ENCODE peak calls at places on chromosomes 4 and X, in eight cellular contexts. One of them, this sample, is unnamed.

GRCh38 chr4:145075742-145076472 is 22.1 kb downstream of the ANAPC10 start:
- DNase-seq in activated T-cell treated with anti-CD3 and anti-CD28 coated beads, Interleukin-2, amount 50 U/mL, for 48 hours: no peak
- DNase-seq in GM20000: no peak
- DNase-seq in HEK293T: no peak
- DNase-seq in Daoy: no peak
- DNase-seq in stimulated activated CD4-positive, alpha-beta T cell treated with anti-CD3 and anti-CD28 coated beads, Interleukin-15, amount 100 ng/mL, for 1 hour: no peak
- DNase-seq in Calu3: no peak
- DNase-seq in stimulated activated CD8-positive, alpha-beta memory T cell treated with anti-CD3 and anti-CD28 coated beads, Interleukin-2, amount 100 ng/mL, for 1 hour: no peak
- DNase-seq in this sample: no peak

GRCh38 chr4:108453366-108453765 is 167.0 kb upstream of the RPL34 start:
- DNase-seq in Calu3: no peak
- DNase-seq in GM20000: no peak
- DNase-seq in Daoy: no peak
- DNase-seq in stimulated activated CD8-positive, alpha-beta memory T cell treated with anti-CD3 and anti-CD28 coated beads, Interleukin-2, amount 100 ng/mL, for 1 hour: no peak
- DNase-seq in activated T-cell treated with anti-CD3 and anti-CD28 coated beads, Interleukin-2, amount 50 U/mL, for 48 hours: no peak
- DNase-seq in stimulated activated CD4-positive, alpha-beta T cell treated with anti-CD3 and anti-CD28 coated beads, Interleukin-15, amount 100 ng/mL, for 1 hour: no peak
- DNase-seq in HEK293T: no peak
- DNase-seq in this sample: no peak

GRCh38 chr4:118113220-118113619 is 78.9 kb downstream of the NDST3 start:
- DNase-seq in Calu3: no peak
- DNase-seq in activated T-cell treated with anti-CD3 and anti-CD28 coated beads, Interleukin-2, amount 50 U/mL, for 48 hours: no peak
- DNase-seq in Daoy: no peak
- DNase-seq in HEK293T: no peak
- DNase-seq in GM20000: no peak
- DNase-seq in stimulated activated CD4-positive, alpha-beta T cell treated with anti-CD3 and anti-CD28 coated beads, Interleukin-15, amount 100 ng/mL, for 1 hour: no peak
- DNase-seq in stimulated activated CD8-positive, alpha-beta memory T cell treated with anti-CD3 and anti-CD28 coated beads, Interleukin-2, amount 100 ng/mL, for 1 hour: no peak
- DNase-seq in this sample: no peak

GRCh38 chr4:52783069-52783468 is 31.8 kb upstream of the ERVMER34-1 start:
- DNase-seq in GM20000: no peak
- DNase-seq in activated T-cell treated with anti-CD3 and anti-CD28 coated beads, Interleukin-2, amount 50 U/mL, for 48 hours: no peak
- DNase-seq in HEK293T: no peak
- DNase-seq in stimulated activated CD8-positive, alpha-beta memory T cell treated with anti-CD3 and anti-CD28 coated beads, Interleukin-2, amount 100 ng/mL, for 1 hour: no peak
- DNase-seq in stimulated activated CD4-positive, alpha-beta T cell treated with anti-CD3 and anti-CD28 coated beads, Interleukin-15, amount 100 ng/mL, for 1 hour: no peak
- DNase-seq in Calu3: no peak
- DNase-seq in Daoy: no peak
- DNase-seq in this sample: no peak

GRCh38 chr4:137663376-137664054 is 131.2 kb upstream of the PCDH18 start:
- DNase-seq in activated T-cell treated with anti-CD3 and anti-CD28 coated beads, Interleukin-2, amount 50 U/mL, for 48 hours: no peak
- DNase-seq in HEK293T: no peak
- DNase-seq in stimulated activated CD8-positive, alpha-beta memory T cell treated with anti-CD3 and anti-CD28 coated beads, Interleukin-2, amount 100 ng/mL, for 1 hour: no peak
- DNase-seq in Daoy: no peak
- DNase-seq in GM20000: no peak
- DNase-seq in stimulated activated CD4-positive, alpha-beta T cell treated with anti-CD3 and anti-CD28 coated beads, Interleukin-15, amount 100 ng/mL, for 1 hour: no peak
- DNase-seq in Calu3: no peak
- DNase-seq in this sample: no peak

GRCh38 chr4:37794046-37794445 is 32.4 kb upstream of the PGM2 start:
- DNase-seq in Calu3: no peak
- DNase-seq in stimulated activated CD8-positive, alpha-beta memory T cell treated with anti-CD3 and anti-CD28 coated beads, Interleukin-2, amount 100 ng/mL, for 1 hour: no peak
- DNase-seq in HEK293T: no peak
- DNase-seq in activated T-cell treated with anti-CD3 and anti-CD28 coated beads, Interleukin-2, amount 50 U/mL, for 48 hours: no peak
- DNase-seq in stimulated activated CD4-positive, alpha-beta T cell treated with anti-CD3 and anti-CD28 coated beads, Interleukin-15, amount 100 ng/mL, for 1 hour: no peak
- DNase-seq in Daoy: no peak
- DNase-seq in GM20000: no peak
- DNase-seq in this sample: no peak

GRCh38 chrX:137234651-137235402 is 201.0 kb upstream of the GPR101 start:
- DNase-seq in activated T-cell treated with anti-CD3 and anti-CD28 coated beads, Interleukin-2, amount 50 U/mL, for 48 hours: no peak
- DNase-seq in stimulated activated CD8-positive, alpha-beta memory T cell treated with anti-CD3 and anti-CD28 coated beads, Interleukin-2, amount 100 ng/mL, for 1 hour: no peak
- DNase-seq in GM20000: no peak
- DNase-seq in HEK293T: no peak
- DNase-seq in Calu3: no peak
- DNase-seq in stimulated activated CD4-positive, alpha-beta T cell treated with anti-CD3 and anti-CD28 coated beads, Interleukin-15, amount 100 ng/mL, for 1 hour: no peak
- DNase-seq in Daoy: no peak
- DNase-seq in this sample: no peak

GRCh38 chrX:154372612-154373022 is 1.8 kb downstream of the FLNA start:
- DNase-seq in stimulated activated CD8-positive, alpha-beta memory T cell treated with anti-CD3 and anti-CD28 coated beads, Interleukin-2, amount 100 ng/mL, for 1 hour: no peak
- DNase-seq in stimulated activated CD4-positive, alpha-beta T cell treated with anti-CD3 and anti-CD28 coated beads, Interleukin-15, amount 100 ng/mL, for 1 hour: no peak
- DNase-seq in GM20000: peak; percentile 76
- DNase-seq in Calu3: peak; percentile 82
- DNase-seq in Daoy: no peak
- DNase-seq in HEK293T: no peak
- DNase-seq in activated T-cell treated with anti-CD3 and anti-CD28 coated beads, Interleukin-2, amount 50 U/mL, for 48 hours: peak; percentile 56
- DNase-seq in this sample: peak; percentile 48

GRCh38 chrX:9611436-9612145 is 146.7 kb downstream of the TBL1X start:
- DNase-seq in Daoy: no peak
- DNase-seq in activated T-cell treated with anti-CD3 and anti-CD28 coated beads, Interleukin-2, amount 50 U/mL, for 48 hours: no peak
- DNase-seq in Calu3: peak; percentile 14
- DNase-seq in GM20000: peak; percentile 5
- DNase-seq in stimulated activated CD8-positive, alpha-beta memory T cell treated with anti-CD3 and anti-CD28 coated beads, Interleukin-2, amount 100 ng/mL, for 1 hour: no peak
- DNase-seq in HEK293T: no peak
- DNase-seq in stimulated activated CD4-positive, alpha-beta T cell treated with anti-CD3 and anti-CD28 coated beads, Interleukin-15, amount 100 ng/mL, for 1 hour: no peak
- DNase-seq in this sample: no peak

GRCh38 chrX:150692837-150693781 is at the start of gene MTMR1:
- DNase-seq in HEK293T: peak; percentile 70
- DNase-seq in activated T-cell treated with anti-CD3 and anti-CD28 coated beads, Interleukin-2, amount 50 U/mL, for 48 hours: peak; percentile 67
- DNase-seq in Calu3: peak; percentile 49
- DNase-seq in stimulated activated CD8-positive, alpha-beta memory T cell treated with anti-CD3 and anti-CD28 coated beads, Interleukin-2, amount 100 ng/mL, for 1 hour: peak; percentile 36
- DNase-seq in GM20000: peak; percentile 80
- DNase-seq in stimulated activated CD4-positive, alpha-beta T cell treated with anti-CD3 and anti-CD28 coated beads, Interleukin-15, amount 100 ng/mL, for 1 hour: peak; percentile 32
- DNase-seq in Daoy: peak; percentile 37
- DNase-seq in this sample: no peak

GRCh38 chr4:16783119-16783518 is 115.3 kb downstream of the LDB2 start:
- DNase-seq in activated T-cell treated with anti-CD3 and anti-CD28 coated beads, Interleukin-2, amount 50 U/mL, for 48 hours: no peak
- DNase-seq in GM20000: no peak
- DNase-seq in Daoy: no peak
- DNase-seq in stimulated activated CD8-positive, alpha-beta memory T cell treated with anti-CD3 and anti-CD28 coated beads, Interleukin-2, amount 100 ng/mL, for 1 hour: no peak
- DNase-seq in stimulated activated CD4-positive, alpha-beta T cell treated with anti-CD3 and anti-CD28 coated beads, Interleukin-15, amount 100 ng/mL, for 1 hour: no peak
- DNase-seq in Calu3: no peak
- DNase-seq in HEK293T: no peak
- DNase-seq in this sample: no peak

GRCh38 chr4:119536572-119537528 is 91.8 kb downstream of the PDE5A start:
- DNase-seq in GM20000: no peak
- DNase-seq in stimulated activated CD8-positive, alpha-beta memory T cell treated with anti-CD3 and anti-CD28 coated beads, Interleukin-2, amount 100 ng/mL, for 1 hour: no peak
- DNase-seq in Calu3: no peak
- DNase-seq in activated T-cell treated with anti-CD3 and anti-CD28 coated beads, Interleukin-2, amount 50 U/mL, for 48 hours: no peak
- DNase-seq in stimulated activated CD4-positive, alpha-beta T cell treated with anti-CD3 and anti-CD28 coated beads, Interleukin-15, amount 100 ng/mL, for 1 hour: no peak
- DNase-seq in Daoy: no peak
- DNase-seq in HEK293T: no peak
- DNase-seq in this sample: no peak

GRCh38 chrX:118978451-118978850 is 4.0 kb downstream of the LONRF3 start:
- DNase-seq in GM20000: no peak
- DNase-seq in Daoy: no peak
- DNase-seq in Calu3: no peak
- DNase-seq in HEK293T: no peak
- DNase-seq in activated T-cell treated with anti-CD3 and anti-CD28 coated beads, Interleukin-2, amount 50 U/mL, for 48 hours: no peak
- DNase-seq in stimulated activated CD4-positive, alpha-beta T cell treated with anti-CD3 and anti-CD28 coated beads, Interleukin-15, amount 100 ng/mL, for 1 hour: no peak
- DNase-seq in stimulated activated CD8-positive, alpha-beta memory T cell treated with anti-CD3 and anti-CD28 coated beads, Interleukin-2, amount 100 ng/mL, for 1 hour: no peak
- DNase-seq in this sample: no peak

GRCh38 chr4:87120411-87121162 is 99.8 kb downstream of the KLHL8 start:
- DNase-seq in GM20000: no peak
- DNase-seq in stimulated activated CD4-positive, alpha-beta T cell treated with anti-CD3 and anti-CD28 coated beads, Interleukin-15, amount 100 ng/mL, for 1 hour: no peak
- DNase-seq in stimulated activated CD8-positive, alpha-beta memory T cell treated with anti-CD3 and anti-CD28 coated beads, Interleukin-2, amount 100 ng/mL, for 1 hour: no peak
- DNase-seq in activated T-cell treated with anti-CD3 and anti-CD28 coated beads, Interleukin-2, amount 50 U/mL, for 48 hours: no peak
- DNase-seq in HEK293T: no peak
- DNase-seq in Daoy: no peak
- DNase-seq in Calu3: no peak
- DNase-seq in this sample: peak; percentile 49

GRCh38 chr4:6746721-6747689 is 31.0 kb downstream of the BLOC1S4 start:
- DNase-seq in stimulated activated CD8-positive, alpha-beta memory T cell treated with anti-CD3 and anti-CD28 coated beads, Interleukin-2, amount 100 ng/mL, for 1 hour: no peak
- DNase-seq in Calu3: peak; percentile 55
- DNase-seq in activated T-cell treated with anti-CD3 and anti-CD28 coated beads, Interleukin-2, amount 50 U/mL, for 48 hours: no peak
- DNase-seq in stimulated activated CD4-positive, alpha-beta T cell treated with anti-CD3 and anti-CD28 coated beads, Interleukin-15, amount 100 ng/mL, for 1 hour: no peak
- DNase-seq in Daoy: peak; percentile 69
- DNase-seq in HEK293T: no peak
- DNase-seq in GM20000: no peak
- DNase-seq in this sample: no peak

GRCh38 chr4:141676087-141676486 is 39.7 kb downstream of the IL15 start:
- DNase-seq in activated T-cell treated with anti-CD3 and anti-CD28 coated beads, Interleukin-2, amount 50 U/mL, for 48 hours: no peak
- DNase-seq in Daoy: no peak
- DNase-seq in Calu3: no peak
- DNase-seq in stimulated activated CD8-positive, alpha-beta memory T cell treated with anti-CD3 and anti-CD28 coated beads, Interleukin-2, amount 100 ng/mL, for 1 hour: no peak
- DNase-seq in GM20000: no peak
- DNase-seq in stimulated activated CD4-positive, alpha-beta T cell treated with anti-CD3 and anti-CD28 coated beads, Interleukin-15, amount 100 ng/mL, for 1 hour: no peak
- DNase-seq in HEK293T: no peak
- DNase-seq in this sample: no peak

GRCh38 chr4:109977854-109978501 is 65.3 kb downstream of the EGF start:
- DNase-seq in Daoy: peak; percentile 2
- DNase-seq in Calu3: peak; percentile 9
- DNase-seq in stimulated activated CD8-positive, alpha-beta memory T cell treated with anti-CD3 and anti-CD28 coated beads, Interleukin-2, amount 100 ng/mL, for 1 hour: no peak
- DNase-seq in activated T-cell treated with anti-CD3 and anti-CD28 coated beads, Interleukin-2, amount 50 U/mL, for 48 hours: no peak
- DNase-seq in HEK293T: peak; percentile 20
- DNase-seq in stimulated activated CD4-positive, alpha-beta T cell treated with anti-CD3 and anti-CD28 coated beads, Interleukin-15, amount 100 ng/mL, for 1 hour: no peak
- DNase-seq in GM20000: no peak
- DNase-seq in this sample: peak; percentile 64

GRCh38 chr4:77007358-77008230 is 58.0 kb downstream of the SEPTIN11 start:
- DNase-seq in stimulated activated CD8-positive, alpha-beta memory T cell treated with anti-CD3 and anti-CD28 coated beads, Interleukin-2, amount 100 ng/mL, for 1 hour: no peak
- DNase-seq in Daoy: peak; percentile 60
- DNase-seq in Calu3: peak; percentile 34
- DNase-seq in GM20000: peak; percentile 33
- DNase-seq in stimulated activated CD4-positive, alpha-beta T cell treated with anti-CD3 and anti-CD28 coated beads, Interleukin-15, amount 100 ng/mL, for 1 hour: no peak
- DNase-seq in HEK293T: no peak
- DNase-seq in activated T-cell treated with anti-CD3 and anti-CD28 coated beads, Interleukin-2, amount 50 U/mL, for 48 hours: no peak
- DNase-seq in this sample: peak; percentile 87

GRCh38 chrX:110036162-110037033 is 33.5 kb downstream of the TMEM164 start:
- DNase-seq in stimulated activated CD8-positive, alpha-beta memory T cell treated with anti-CD3 and anti-CD28 coated beads, Interleukin-2, amount 100 ng/mL, for 1 hour: no peak
- DNase-seq in Calu3: no peak
- DNase-seq in Daoy: no peak
- DNase-seq in stimulated activated CD4-positive, alpha-beta T cell treated with anti-CD3 and anti-CD28 coated beads, Interleukin-15, amount 100 ng/mL, for 1 hour: no peak
- DNase-seq in activated T-cell treated with anti-CD3 and anti-CD28 coated beads, Interleukin-2, amount 50 U/mL, for 48 hours: no peak
- DNase-seq in HEK293T: no peak
- DNase-seq in GM20000: no peak
- DNase-seq in this sample: no peak

GRCh38 chr4:118968006-118968405 is 79.4 kb downstream of the SYNPO2 start:
- DNase-seq in stimulated activated CD8-positive, alpha-beta memory T cell treated with anti-CD3 and anti-CD28 coated beads, Interleukin-2, amount 100 ng/mL, for 1 hour: no peak
- DNase-seq in activated T-cell treated with anti-CD3 and anti-CD28 coated beads, Interleukin-2, amount 50 U/mL, for 48 hours: no peak
- DNase-seq in HEK293T: no peak
- DNase-seq in GM20000: peak; percentile 76
- DNase-seq in Daoy: peak; percentile 54
- DNase-seq in Calu3: peak; percentile 54
- DNase-seq in stimulated activated CD4-positive, alpha-beta T cell treated with anti-CD3 and anti-CD28 coated beads, Interleukin-15, amount 100 ng/mL, for 1 hour: no peak
- DNase-seq in this sample: peak; percentile 88

GRCh38 chr4:8231551-8232049 is 32.5 kb downstream of the SH3TC1 start:
- DNase-seq in stimulated activated CD8-positive, alpha-beta memory T cell treated with anti-CD3 and anti-CD28 coated beads, Interleukin-2, amount 100 ng/mL, for 1 hour: no peak
- DNase-seq in activated T-cell treated with anti-CD3 and anti-CD28 coated beads, Interleukin-2, amount 50 U/mL, for 48 hours: no peak
- DNase-seq in stimulated activated CD4-positive, alpha-beta T cell treated with anti-CD3 and anti-CD28 coated beads, Interleukin-15, amount 100 ng/mL, for 1 hour: no peak
- DNase-seq in Calu3: no peak
- DNase-seq in HEK293T: no peak
- DNase-seq in GM20000: no peak
- DNase-seq in Daoy: no peak
- DNase-seq in this sample: no peak

GRCh38 chr4:98781641-98782348 is 123.4 kb upstream of the TSPAN5 start:
- DNase-seq in activated T-cell treated with anti-CD3 and anti-CD28 coated beads, Interleukin-2, amount 50 U/mL, for 48 hours: no peak
- DNase-seq in HEK293T: no peak
- DNase-seq in Calu3: no peak
- DNase-seq in stimulated activated CD4-positive, alpha-beta T cell treated with anti-CD3 and anti-CD28 coated beads, Interleukin-15, amount 100 ng/mL, for 1 hour: no peak
- DNase-seq in stimulated activated CD8-positive, alpha-beta memory T cell treated with anti-CD3 and anti-CD28 coated beads, Interleukin-2, amount 100 ng/mL, for 1 hour: no peak
- DNase-seq in GM20000: no peak
- DNase-seq in Daoy: no peak
- DNase-seq in this sample: no peak

This sample was measured in brain microvascular endothelial cell.